ENCODE peak calls at places on chromosomes 12 and 14, in ten cellular contexts. X is NB4, U is body of pancreas, Z is neural progenitor cell, G is endodermal cell, P is cardiac fibroblast, T is mucosa of descending colon, S is left ventricle myocardium inferior, F is pancreas, I is mesothelial cell of epicardium. Q is an unnamed sample.
A peak's percentile ranks its signal among the peaks of the same experiment; 100 is the strongest.

GRCh38 chr14:54762296-54762695 is 140.3 kb downstream of the GCH1 start:
- DNase-seq in P (peak; percentile 32), F (no peak), S (no peak), G (no peak), U (no peak), T (no peak), Z (no peak), X (no peak), I (no peak), Q (no peak)

GRCh38 chr14:59429798-59430197 is 35.4 kb downstream of the GPR135 start:
- DNase-seq in S (no peak), I (no peak), U (no peak), G (no peak), P (no peak), T (no peak), F (no peak), X (no peak), Z (no peak), Q (no peak)

GRCh38 chr12:77032406-77032805 is 33.0 kb downstream of the E2F7 start:
- DNase-seq in F (no peak), T (no peak), S (no peak), Z (no peak), P (peak; percentile 74), U (no peak), I (no peak), G (no peak), X (no peak), Q (no peak)

GRCh38 chr12:71029302-71029701 is 108.8 kb upstream of the PTPRR start:
- DNase-seq in X (no peak), S (no peak), T (no peak), F (no peak), U (no peak), G (no peak), Z (no peak), P (no peak), I (no peak), Q (no peak)

GRCh38 chr12:53047221-53048032 is 2.4 kb upstream of the TNS2 start:
- DNase-seq in U (peak; percentile 88), F (peak; percentile 78), S (peak; percentile 87), Z (peak; percentile 90), P (peak; percentile 72), T (peak; percentile 84), I (peak; percentile 80), X (peak; percentile 66), G (peak; percentile 95), Q (no peak)

GRCh38 chr12:102300824-102301461 is 103.3 kb upstream of the PMCH start:
- DNase-seq in T (no peak), F (peak; percentile 12), U (peak; percentile 44), X (peak; percentile 60), P (peak; percentile 64), I (no peak), S (no peak), G (peak; percentile 75), Z (peak; percentile 55), Q (no peak)

GRCh38 chr12:58148405-58148804 is 207.0 kb downstream of the ATP23 start:
- DNase-seq in I (no peak), Z (no peak), U (peak; percentile 5), P (peak; percentile 57), S (no peak), T (no peak), G (no peak), X (peak; percentile 18), F (no peak), Q (no peak)

GRCh38 chr12:7642876-7643309 is 22.8 kb downstream of the APOBEC1 start:
- DNase-seq in G (no peak), X (peak; percentile 57), T (no peak), U (no peak), I (no peak), S (no peak), Z (peak; percentile 45), P (peak; percentile 49), F (no peak), Q (no peak)

GRCh38 chr14:105146181-105146975 is 22.2 kb downstream of the JAG2 start:
- DNase-seq in I (no peak), S (peak; percentile 14), U (no peak), G (peak; percentile 46), Z (no peak), F (no peak), T (peak; percentile 38), X (no peak), P (no peak), Q (no peak)

GRCh38 chr14:105144666-105145380 is 23.8 kb downstream of the JAG2 start:
- DNase-seq in S (peak; percentile 10), F (no peak), Z (no peak), U (no peak), T (no peak), P (no peak), G (peak; percentile 48), I (no peak), X (no peak), Q (no peak)

GRCh38 chr14:105144231-105144665 is 24.3 kb downstream of the JAG2 start:
- DNase-seq in G (no peak), T (no peak), U (no peak), S (no peak), P (no peak), X (no peak), F (no peak), Z (no peak), I (no peak), Q (no peak)

GRCh38 chr14:105146976-105147700 is 21.4 kb downstream of the JAG2 start:
- DNase-seq in T (peak; percentile 34), G (peak; percentile 37), Z (no peak), P (no peak), F (no peak), I (no peak), X (no peak), S (peak; percentile 12), U (no peak), Q (no peak)

GRCh38 chr14:105145381-105146180 is 23.0 kb downstream of the JAG2 start:
- DNase-seq in I (no peak), S (no peak), U (no peak), Z (no peak), P (no peak), X (no peak), T (peak; percentile 22), G (peak; percentile 36), F (no peak), Q (no peak)
- TF ChIP-seq CTCF in I (no peak), S (no peak), U (no peak), Z (no peak), P (no peak), X (no peak), T (no peak), G (no peak), F (no peak), Q (no peak)

GRCh38 chr14:86798330-86798729 is 1194.7 kb downstream of the GALC start:
- DNase-seq in F (no peak), T (no peak), P (no peak), X (no peak), U (no peak), S (no peak), G (no peak), I (no peak), Z (no peak), Q (no peak)

GRCh38 chr14:86797075-86797351 is 1196.0 kb downstream of the GALC start:
- DNase-seq in I (no peak), U (no peak), Z (no peak), F (no peak), X (no peak), T (no peak), S (no peak), G (no peak), P (no peak), Q (no peak)

GRCh38 chr14:86794689-86795088 is 1198.3 kb downstream of the GALC start:
- DNase-seq in T (no peak), X (no peak), U (no peak), Z (no peak), G (no peak), I (no peak), S (no peak), F (no peak), P (no peak), Q (no peak)

GRCh38 chr14:86799244-86799647 is 1193.7 kb downstream of the GALC start:
- DNase-seq in S (no peak), U (peak; percentile 24), Z (no peak), F (no peak), X (peak; percentile 8), P (peak; percentile 77), T (no peak), I (no peak), G (no peak), Q (no peak)

DNA sequence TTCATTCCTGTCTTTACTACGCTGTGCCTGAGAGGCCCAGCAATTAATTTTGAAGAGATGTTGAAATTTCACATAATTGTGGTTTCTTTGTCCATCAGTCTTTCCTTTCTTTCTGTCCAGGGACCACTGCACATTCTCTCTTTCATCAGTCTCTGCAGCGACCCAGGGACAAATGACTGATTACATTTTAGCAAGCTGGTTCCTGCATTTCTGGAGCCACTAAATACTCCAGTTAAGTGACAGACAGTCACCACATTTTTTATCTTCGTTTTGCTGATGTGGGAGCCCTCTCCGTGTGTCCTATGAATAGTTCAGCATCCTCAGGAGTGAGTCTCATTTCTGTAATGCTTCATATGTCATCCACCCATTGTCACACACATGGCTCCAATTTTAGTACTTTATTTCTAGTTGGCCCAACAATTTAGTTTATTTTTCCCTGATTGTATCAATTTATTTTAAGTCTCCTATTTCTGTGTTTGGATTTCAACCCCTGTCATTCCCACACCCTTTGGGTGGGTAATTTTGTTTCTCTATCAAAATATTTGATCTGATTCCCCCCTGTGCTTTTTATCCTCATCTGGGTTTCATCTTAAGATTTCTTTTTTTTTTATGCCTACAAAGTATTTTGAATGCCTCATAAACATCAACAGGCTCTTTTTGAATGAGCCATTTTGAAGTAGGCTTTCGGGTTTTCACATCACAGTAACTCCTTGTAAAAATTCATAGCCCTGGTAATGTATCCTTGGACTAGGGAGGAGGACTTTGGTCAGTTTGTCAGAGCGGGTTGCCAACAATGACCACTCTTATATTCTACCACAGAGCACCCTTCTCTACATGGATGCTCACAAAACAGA is 1196.5 kb downstream of the GALC start:
- DNase-seq in P (no peak), U (no peak), X (no peak), I (no peak), Z (no peak), T (no peak), F (no peak), G (no peak), S (no peak), Q (no peak)
- TF ChIP-seq CTCF in P (no peak), U (no peak), X (no peak), I (no peak), Z (no peak), T (no peak), F (no peak), G (no peak), S (no peak), Q (no peak)

GRCh38 chr14:36068777-36069534 is 107.6 kb downstream of the PTCSC3 start:
- DNase-seq in F (no peak), T (no peak), U (no peak), S (no peak), X (no peak), G (no peak), P (peak; percentile 53), I (no peak), Z (no peak), Q (no peak)

GRCh38 chr14:36067428-36068187 is 108.9 kb downstream of the PTCSC3 start:
- DNase-seq in S (no peak), Z (no peak), I (no peak), P (no peak), T (no peak), F (no peak), U (no peak), G (no peak), X (no peak), Q (no peak)

GRCh38 chr14:36066636-36067035 is 109.9 kb downstream of the PTCSC3 start:
- DNase-seq in Z (no peak), F (no peak), S (no peak), P (no peak), U (no peak), T (no peak), G (no peak), I (no peak), X (no peak), Q (no peak)

GRCh38 chr14:36069535-36069900 is 107.0 kb downstream of the PTCSC3 start:
- DNase-seq in F (peak; percentile 52), P (peak; percentile 27), X (peak; percentile 50), U (peak; percentile 77), S (no peak), G (peak; percentile 80), Z (peak; percentile 71), T (no peak), I (no peak), Q (no peak)

DNA sequence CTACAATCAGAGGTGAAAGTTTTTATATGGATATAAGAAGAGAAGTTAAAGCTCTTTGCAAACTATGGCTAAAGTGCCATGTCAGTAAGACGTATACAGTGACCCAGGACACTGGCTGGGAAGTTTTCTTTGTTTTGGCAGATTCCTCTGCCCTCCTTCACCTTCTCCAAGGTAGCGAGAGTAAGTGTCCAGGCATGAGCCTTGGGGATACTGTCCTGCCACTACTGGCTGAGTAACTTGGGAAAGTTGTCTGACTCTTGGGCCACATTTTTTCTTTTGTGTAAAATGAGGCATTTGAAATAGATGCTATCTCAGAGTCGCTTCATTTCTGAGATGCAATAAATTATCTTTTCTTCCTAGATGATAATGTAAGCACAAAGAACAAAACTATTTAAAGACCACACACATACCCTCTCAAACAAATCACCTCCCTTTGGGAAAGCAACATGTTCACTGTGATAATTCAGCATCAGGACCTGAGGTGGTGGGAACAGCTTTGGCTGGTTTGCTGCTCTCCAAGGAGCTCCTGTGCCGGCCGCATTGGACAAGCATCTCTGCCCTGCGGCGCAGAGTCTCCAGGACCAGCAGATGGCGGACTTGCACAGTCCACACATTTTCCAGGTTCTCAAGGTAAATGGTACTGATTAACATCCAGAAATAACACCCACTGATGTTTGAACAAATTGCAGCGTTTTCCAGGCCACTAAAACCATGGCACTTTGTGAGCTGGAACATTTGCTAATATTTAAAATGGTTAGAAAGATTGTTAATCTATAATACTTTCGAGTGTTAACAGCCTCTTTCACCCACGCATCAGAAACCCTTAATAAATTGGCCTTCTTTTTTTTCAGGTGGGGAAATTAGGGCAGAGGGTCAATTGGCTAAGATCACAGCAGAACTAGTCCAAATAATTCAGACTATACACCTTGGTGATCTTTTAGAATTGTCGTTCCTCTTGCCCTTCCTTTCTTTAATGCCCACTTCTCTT is 106.2 kb downstream of the PTCSC3 start:
- DNase-seq in Z (peak; percentile 87), U (peak; percentile 83), X (peak; percentile 63), S (peak; percentile 24), I (peak; percentile 73), F (peak; percentile 56), T (no peak), G (peak; percentile 87), P (peak; percentile 67), Q (no peak)
- TF ChIP-seq CTCF in Z (peak; percentile 94), U (peak; percentile 76), X (peak; percentile 78), S (peak; percentile 69), I (peak; percentile 54), F (peak; percentile 41), T (no peak), G (peak; percentile 96), P (peak; percentile 81), Q (no peak)

GRCh38 chr14:51365241-51365940 is 125.3 kb downstream of the TMX1 start:
- DNase-seq in Z (no peak), S (no peak), I (no peak), T (no peak), G (no peak), U (no peak), F (no peak), X (no peak), P (peak; percentile 60), Q (no peak)

GRCh38 chr14:51370758-51371386 is 130.8 kb downstream of the TMX1 start:
- DNase-seq in X (no peak), U (no peak), Z (no peak), P (peak; percentile 68), G (peak; percentile 53), S (no peak), F (no peak), T (no peak), I (no peak), Q (no peak)

GRCh38 chr14:51367600-51367931 is 127.5 kb downstream of the TMX1 start:
- DNase-seq in T (no peak), P (peak; percentile 69), F (no peak), U (no peak), G (no peak), I (no peak), X (no peak), Z (no peak), S (no peak), Q (no peak)

GRCh38 chr14:51368721-51369163 is 128.7 kb downstream of the TMX1 start:
- DNase-seq in X (no peak), P (peak; percentile 95), T (no peak), G (no peak), F (no peak), I (no peak), S (no peak), U (peak; percentile 13), Z (no peak), Q (no peak)

GRCh38 chr14:51369814-51370213 is 129.8 kb downstream of the TMX1 start:
- DNase-seq in S (no peak), I (no peak), T (no peak), G (peak; percentile 62), P (peak; percentile 27), X (peak; percentile 31), F (no peak), Z (no peak), U (no peak), Q (no peak)
- TF ChIP-seq CTCF in S (peak; percentile 44), I (no peak), T (peak; percentile 7), G (peak; percentile 81), P (peak; percentile 12), X (peak; percentile 59), F (no peak), Z (peak; percentile 50), U (peak; percentile 35), Q (no peak)